ENCODE peak calls at places on chromosomes 2 and 18, in eight cellular contexts. N, S, W, B, D, J, K and T are unnamed samples.

GRCh38 chr2:181937473-181937872 is 45.9 kb downstream of the ITPRID2 start:
- DNase-seq in J (no peak), W (no peak), N (no peak), B (no peak), K (peak; percentile 44), S (no peak), D (no peak), T (no peak)

GRCh38 chr2:199940373-199940772 is 14.9 kb downstream of the TYW5 start:
- DNase-seq in D (no peak), S (no peak), W (no peak), N (no peak), J (no peak), B (no peak), K (peak; percentile 37), T (no peak)

GRCh38 chr18:23012249-23012648 is 79.1 kb downstream of the RBBP8 start:
- DNase-seq in W (no peak), N (no peak), J (no peak), K (no peak), S (no peak), B (no peak), D (no peak), T (no peak)

GRCh38 chr18:59323931-59324622 is 5.6 kb upstream of the CPLX4 start:
- DNase-seq in S (no peak), B (no peak), N (no peak), J (no peak), W (no peak), K (peak; percentile 45), D (no peak), T (no peak)

GRCh38 chr2:196924051-196924450 is 2.5 kb downstream of the PGAP1 start:
- DNase-seq in D (no peak), K (no peak), N (no peak), J (no peak), W (no peak), S (no peak), B (no peak), T (no peak)

GRCh38 chr2:203280428-203281064 is 41.7 kb downstream of the CYP20A1 start:
- DNase-seq in N (no peak), J (no peak), K (peak; percentile 81), W (peak; percentile 23), S (no peak), D (no peak), B (no peak), T (no peak)

GRCh38 chr18:21740474-21740723 is 193 bp upstream of the MIB1 start:
- DNase-seq in D (no peak), N (peak; percentile 99), S (no peak), K (peak; percentile 94), B (no peak), W (no peak), J (no peak), T (peak; percentile 81)

GRCh38 chr2:112646102-112646719 is 472 bp downstream of the SLC20A1 start:
- DNase-seq in J (no peak), W (no peak), D (peak; percentile 32), B (peak; percentile 34), N (no peak), S (no peak), K (no peak), T (no peak)

GRCh38 chr2:16566701-16567100 is 98.9 kb downstream of the CYRIA start:
- DNase-seq in J (no peak), D (no peak), B (no peak), N (no peak), W (no peak), S (no peak), K (no peak), T (no peak)

GRCh38 chr2:127034056-127034455 is 72.9 kb downstream of the BIN1 start:
- DNase-seq in K (no peak), D (no peak), W (no peak), B (no peak), N (no peak), J (no peak), S (no peak), T (no peak)

GRCh38 chr18:39345321-39345720 is 1779.7 kb upstream of the CELF4 start:
- DNase-seq in J (no peak), W (peak; percentile 89), B (no peak), D (no peak), S (no peak), K (peak; percentile 70), N (no peak), T (peak; percentile 35)

GRCh38 chr2:194004590-194005206 is 1652.3 kb upstream of the SLC39A10 start:
- DNase-seq in K (no peak), D (no peak), N (no peak), W (no peak), J (no peak), B (no peak), S (no peak), T (no peak)

GRCh38 chr2:224994221-224994843 is 47.9 kb downstream of the DOCK10 start:
- DNase-seq in B (no peak), S (no peak), K (no peak), D (no peak), J (no peak), W (no peak), N (no peak), T (no peak)

GRCh38 chr18:4586729-4587128 is 131.6 kb upstream of the DLGAP1 start:
- DNase-seq in K (no peak), N (no peak), W (no peak), S (no peak), B (no peak), D (no peak), J (peak; percentile 1), T (no peak)

GRCh38 chr18:13231151-13231550 is 12.6 kb downstream of the LDLRAD4 start:
- DNase-seq in J (no peak), S (no peak), D (no peak), B (no peak), N (no peak), K (no peak), W (no peak), T (no peak)

GRCh38 chr18:23689616-23690504 is 607 bp downstream of the LAMA3 start:
- DNase-seq in B (no peak), J (peak; percentile 19), S (peak; percentile 18), D (peak; percentile 7), W (no peak), K (no peak), N (peak; percentile 53), T (no peak)

GRCh38 chr2:37306024-37306423 is 18.6 kb downstream of the PRKD3 start:
- DNase-seq in K (no peak), N (no peak), B (no peak), J (peak; percentile 62), S (no peak), D (no peak), W (no peak), T (peak; percentile 76)

GRCh38 chr2:53289309-53290006 is 478.1 kb upstream of the CHAC2 start:
- DNase-seq in D (no peak), B (no peak), J (no peak), W (no peak), K (no peak), N (no peak), S (no peak), T (no peak)

GRCh38 chr2:216799873-216800421 is 59.9 kb downstream of the TNP1 start:
- DNase-seq in J (no peak), W (no peak), K (peak; percentile 86), D (no peak), S (no peak), B (peak; percentile 34), N (no peak), T (no peak)

GRCh38 chr2:101809656-101810055 is 112.1 kb downstream of the MAP4K4 start:
- DNase-seq in S (no peak), N (no peak), K (peak; percentile 93), W (peak; percentile 68), B (no peak), J (no peak), D (no peak), T (no peak)